ENCODE peak calls at places on chromosomes 5 and 9, in six cellular contexts. N is sigmoid colon, Q is astrocyte, X is kidney, C is adipocyte, S is psoas muscle. D is an unnamed sample. For H3K4me1 and H3K36me3, the result is how much of the 10 kb centered on the place peaks cover.

GRCh38 chr5:67053229-67053628 is 143.4 kb downstream of the CD180 start:
- DNase-seq in N (no peak), Q (no peak), X (no peak), C (no peak), S (no peak), D (no peak)

GRCh38 chr9:128022886-128023285 is 42.1 kb upstream of the EEIG1 start:
- DNase-seq in N (no peak), Q (no peak), X (no peak), C (no peak), S (no peak), D (no peak)

GRCh38 chr5:58366461-58366860 is 93.4 kb downstream of the PLK2 start:
- DNase-seq in N (no peak), Q (peak), X (no peak), C (peak), S (no peak), D (peak)

GRCh38 chr5:140362311-140362710 is 2.3 kb downstream of the SLC4A9 start:
- DNase-seq in N (no peak), Q (no peak), X (no peak), C (no peak), S (no peak), D (no peak)

GRCh38 chr5:171492781-171493180 is 73.3 kb downstream of the FGF18 start:
- DNase-seq in N (no peak), Q (no peak), X (no peak), C (no peak), S (no peak), D (no peak)

GRCh38 chr5:138354926-138355378 is 2.5 kb downstream of the KDM3B start:
- DNase-seq in N (no peak), Q (peak), X (no peak), C (peak), S (no peak), D (peak)

GRCh38 chr5:151196556-151197290 is 27.2 kb downstream of the CCDC69 start:
- DNase-seq in N (peak), Q (no peak), X (no peak), C (no peak), S (no peak), D (no peak)

GRCh38 chr5:369151-369939 is 47.8 kb downstream of the AHRR start:
- DNase-seq in N (peak), Q (peak), X (peak), C (peak), S (no peak), D (no peak)

GRCh38 chr9:68560131-68560844 is 19.6 kb upstream of the TMEM252 start:
- DNase-seq in N (peak), Q (no peak), X (peak), C (no peak), S (peak), D (peak)

GRCh38 chr5:140118294-140118936 is 4.5 kb downstream of the PURA start:
- DNase-seq in N (no peak), Q (no peak), X (no peak), C (no peak), S (no peak), D (no peak)

GRCh38 chr9:26656003-26656940 is 236.3 kb downstream of the CAAP1 start:
- DNase-seq in N (no peak), Q (no peak), X (no peak), C (peak), S (no peak), D (no peak)

GRCh38 chr9:109908459-109909390 is 128.7 kb downstream of the PALM2AKAP2 start:
- DNase-seq in N (no peak), Q (peak), X (no peak), C (peak), S (no peak), D (no peak)

GRCh38 chr9:122816163-122816867 is 12.1 kb downstream of the PDCL start:
- DNase-seq in N (no peak), Q (no peak), X (no peak), C (no peak), S (peak), D (peak)

GRCh38 chr9:130939405-130939941 is 426 bp upstream of the FIBCD1 start:
- DNase-seq in N (no peak), Q (no peak), X (no peak), C (peak), S (no peak), D (no peak)

GRCh38 chr9:68747043-68747533 is 42.0 kb downstream of the PIP5K1B start:
- DNase-seq in N (no peak), Q (no peak), X (no peak), C (no peak), S (no peak), D (no peak)

GRCh38 chr5:40682431-40683017 is 2.8 kb downstream of the PTGER4 start:
- DNase-seq in N (peak), Q (no peak), X (no peak), C (no peak), S (no peak), D (no peak)

GRCh38 chr5:112711436-112711835 is 26.2 kb upstream of the APC start:
- DNase-seq in N (no peak), Q (no peak), X (no peak), C (no peak), S (no peak), D (no peak)

GRCh38 chr9:87189006-87189405 is 241.7 kb upstream of the GAS1 start:
- DNase-seq in N (no peak), Q (no peak), X (no peak), C (no peak), S (no peak), D (no peak)

GRCh38 chr5:74442466-74442865 is 198.1 kb downstream of the ENC1 start:
- DNase-seq in N (no peak), Q (no peak), X (no peak), C (no peak), S (no peak), D (no peak)

GRCh38 chr5:56496581-56497063 is 263.5 kb upstream of the ANKRD55 start:
- DNase-seq in N (no peak), Q (no peak), X (no peak), C (no peak), S (no peak), D (no peak)

GRCh38 chr9:84554069-84554659 is 115.4 kb upstream of the NTRK2 start:
- DNase-seq in N (no peak), Q (no peak), X (no peak), C (no peak), S (no peak), D (no peak)

GRCh38 chr5:91382530-91383026 is 539 bp downstream of the ARRDC3 start:
- DNase-seq in N (no peak), Q (no peak), X (no peak), C (peak), S (peak), D (no peak)

GRCh38 chr5:67530609-67531255 is 334.1 kb upstream of the CD180 start:
- DNase-seq in N (no peak), Q (no peak), X (no peak), C (no peak), S (no peak), D (no peak)

GRCh38 chr9:17398351-17398750 is 180.5 kb upstream of the SH3GL2 start:
- DNase-seq in N (no peak), Q (no peak), X (no peak), C (no peak), S (no peak), D (no peak)

GRCh38 chr5:41542183-41542582 is 31.8 kb upstream of the PLCXD3 start:
- DNase-seq in N (no peak), Q (no peak), X (no peak), C (no peak), S (no peak), D (peak)

GRCh38 chr9:33350310-33350709 is 52.1 kb downstream of the AQP7 start:
- DNase-seq in N (no peak), Q (peak), X (no peak), C (peak), S (no peak), D (no peak)

GRCh38 chr5:112146323-112146848 is 272.7 kb downstream of the EPB41L4A start:
- DNase-seq in N (peak), Q (peak), X (no peak), C (peak), S (peak), D (no peak)

GRCh38 chr9:35690447-35691324 is 961 bp upstream of the TPM2 start:
- DNase-seq in N (peak), Q (peak), X (peak), C (peak), S (peak), D (peak)

GRCh38 chr9:126421567-126422428 is 95.2 kb downstream of the MVB12B start:
- DNase-seq in N (no peak), Q (no peak), X (no peak), C (no peak), S (no peak), D (no peak)

GRCh38 chr5:56306433-56307150 is 73.5 kb upstream of the ANKRD55 start:
- DNase-seq in N (no peak), Q (no peak), X (no peak), C (no peak), S (no peak), D (no peak)

GRCh38 chr5:80083115-80083890 is 48.2 kb downstream of the THBS4 start:
- DNase-seq in N (peak), Q (peak), X (no peak), C (peak), S (no peak), D (peak)

GRCh38 chr9:93575706-93576295 is 583 bp upstream of the PHF2 start:
- DNase-seq in N (no peak), Q (no peak), X (no peak), C (peak), S (peak), D (peak)

GRCh38 chr5:43193952-43194321 is 1.9 kb downstream of the NIM1K start:
- DNase-seq in N (no peak), Q (no peak), X (no peak), C (no peak), S (no peak), D (no peak)

GRCh38 chr5:6449465-6450158 is 953 bp downstream of the UBE2QL1 start:
- DNase-seq in N (no peak), Q (no peak), X (no peak), C (no peak), S (no peak), D (no peak)

GRCh38 chr5:128036961-128037360 is 46.6 kb upstream of the SLC12A2 start:
- DNase-seq in N (no peak), Q (peak), X (no peak), C (peak), S (no peak), D (no peak)

GRCh38 chr5:157718529-157718928 is 12.7 kb upstream of the THG1L start:
- DNase-seq in N (no peak), Q (peak), X (no peak), C (peak), S (no peak), D (no peak)

GRCh38 chr5:9545959-9546851 is at the start of gene SEMA5A:
- DNase-seq in N (peak), Q (peak), X (peak), C (peak), S (peak), D (peak)

GRCh38 chr5:141508440-141508807 is 19.5 kb downstream of the PCDHGC5 start:
- DNase-seq in N (no peak), Q (no peak), X (no peak), C (no peak), S (no peak), D (no peak)
- H3K4me1 ChIP-seq in N (under half), Q (under half), X (under half), C (under half), S (under half), D (under half)

GRCh38 chr9:136517012-136517743 is 28.7 kb downstream of the NOTCH1 start:
- DNase-seq in N (no peak), Q (no peak), X (no peak), C (no peak), S (no peak), D (no peak)
- H3K36me3 ChIP-seq in N (half or more), Q (under half), X (under half), C (under half), S (half or more), D (under half)

GRCh38 chr9:129501771-129502324 is 119.1 kb downstream of the C9orf50 start:
- DNase-seq in N (peak), Q (no peak), X (no peak), C (no peak), S (peak), D (no peak)
- H3K4me1 ChIP-seq in N (under half), Q (half or more), X (under half), C (under half), S (under half), D (under half)

GRCh38 chr5:95486185-95486584 is 68.6 kb downstream of the SKIC3 start:
- DNase-seq in N (no peak), Q (no peak), X (no peak), C (no peak), S (no peak), D (no peak)
- H3K36me3 ChIP-seq in N (half or more), Q (half or more), X (under half), C (half or more), S (half or more), D (under half)

GRCh38 chr5:133942589-133943474 is 25.6 kb downstream of the C5orf15 start:
- DNase-seq in N (no peak), Q (no peak), X (no peak), C (peak), S (no peak), D (no peak)
- H3K4me1 ChIP-seq in N (under half), Q (under half), X (under half), C (under half), S (under half), D (under half)

GRCh38 chr5:179868541-179868940 is 9.9 kb upstream of the MRNIP start:
- DNase-seq in N (peak), Q (no peak), X (peak), C (no peak), S (no peak), D (no peak)

GRCh38 chr5:179866241-179867078 is 7.8 kb upstream of the MRNIP start:
- DNase-seq in N (peak), Q (no peak), X (no peak), C (no peak), S (no peak), D (no peak)

GRCh38 chr5:179865471-179866240 is 7.0 kb upstream of the MRNIP start:
- DNase-seq in N (peak), Q (no peak), X (no peak), C (no peak), S (no peak), D (no peak)

GRCh38 chr5:179867476-179867875 is 8.9 kb upstream of the MRNIP start:
- DNase-seq in N (peak), Q (no peak), X (peak), C (no peak), S (no peak), D (no peak)

GRCh38 chr5:179867079-179867465 is 8.5 kb upstream of the MRNIP start:
- DNase-seq in N (peak), Q (no peak), X (no peak), C (no peak), S (no peak), D (no peak)
- H3K36me3 ChIP-seq in N (under half), Q (under half), X (under half), C (half or more), S (half or more), D (under half)